ENCODE peak calls at places on chromosomes 4 and X, in nine cellular contexts. One of them, this sample, is unnamed.

GRCh38 chr4:65999518-65999871 is 329.2 kb upstream of the EPHA5 start:
- DNase-seq in CD8-positive, alpha-beta memory T cell: no peak
- DNase-seq in GM20000: no peak
- DNase-seq in DMS153: peak; percentile 16
- DNase-seq in EL: no peak
- DNase-seq in NCI-H1092 treated with DMSO at 0.1 percent for 48 hours: no peak
- DNase-seq in WTC11: no peak
- DNase-seq in non-pigmented ciliary epithelial cell: no peak
- DNase-seq in activated CD8-positive, alpha-beta memory T cell treated with anti-CD3 and anti-CD28 coated beads, Interleukin-2, amount 10 ng/mL, durations not matched to agents 7 days and 5 days: no peak
- DNase-seq in this sample: peak; percentile 48

GRCh38 chr4:140257461-140258305 is 103.7 kb upstream of the MAML3 start:
- DNase-seq in EL: peak; percentile 53
- DNase-seq in activated CD8-positive, alpha-beta memory T cell treated with anti-CD3 and anti-CD28 coated beads, Interleukin-2, amount 10 ng/mL, durations not matched to agents 7 days and 5 days: no peak
- DNase-seq in non-pigmented ciliary epithelial cell: no peak
- DNase-seq in CD8-positive, alpha-beta memory T cell: no peak
- DNase-seq in WTC11: no peak
- DNase-seq in NCI-H1092 treated with DMSO at 0.1 percent for 48 hours: peak; percentile 85
- DNase-seq in DMS153: peak; percentile 46
- DNase-seq in GM20000: no peak
- DNase-seq in this sample: no peak

GRCh38 chr4:95544433-95545103 is 4.2 kb downstream of the UNC5C start:
- DNase-seq in WTC11: no peak
- DNase-seq in DMS153: no peak
- DNase-seq in NCI-H1092 treated with DMSO at 0.1 percent for 48 hours: no peak
- DNase-seq in GM20000: no peak
- DNase-seq in CD8-positive, alpha-beta memory T cell: no peak
- DNase-seq in EL: no peak
- DNase-seq in non-pigmented ciliary epithelial cell: no peak
- DNase-seq in activated CD8-positive, alpha-beta memory T cell treated with anti-CD3 and anti-CD28 coated beads, Interleukin-2, amount 10 ng/mL, durations not matched to agents 7 days and 5 days: no peak
- DNase-seq in this sample: no peak

GRCh38 chrX:24341795-24342194 is 18.6 kb upstream of the SUPT20HL1 start:
- DNase-seq in WTC11: no peak
- DNase-seq in EL: peak; percentile 75
- DNase-seq in non-pigmented ciliary epithelial cell: peak; percentile 68
- DNase-seq in NCI-H1092 treated with DMSO at 0.1 percent for 48 hours: no peak
- DNase-seq in activated CD8-positive, alpha-beta memory T cell treated with anti-CD3 and anti-CD28 coated beads, Interleukin-2, amount 10 ng/mL, durations not matched to agents 7 days and 5 days: no peak
- DNase-seq in CD8-positive, alpha-beta memory T cell: no peak
- DNase-seq in GM20000: no peak
- DNase-seq in DMS153: no peak
- DNase-seq in this sample: no peak

GRCh38 chr4:156633846-156634245 is 337.8 kb downstream of the PDGFC start:
- DNase-seq in CD8-positive, alpha-beta memory T cell: no peak
- DNase-seq in WTC11: no peak
- DNase-seq in GM20000: no peak
- DNase-seq in EL: no peak
- DNase-seq in non-pigmented ciliary epithelial cell: no peak
- DNase-seq in activated CD8-positive, alpha-beta memory T cell treated with anti-CD3 and anti-CD28 coated beads, Interleukin-2, amount 10 ng/mL, durations not matched to agents 7 days and 5 days: no peak
- DNase-seq in NCI-H1092 treated with DMSO at 0.1 percent for 48 hours: no peak
- DNase-seq in DMS153: no peak
- DNase-seq in this sample: no peak

GRCh38 chrX:12349201-12349600 is 210.9 kb downstream of the FRMPD4 start:
- DNase-seq in WTC11: peak; percentile 21
- DNase-seq in non-pigmented ciliary epithelial cell: no peak
- DNase-seq in NCI-H1092 treated with DMSO at 0.1 percent for 48 hours: no peak
- DNase-seq in GM20000: no peak
- DNase-seq in CD8-positive, alpha-beta memory T cell: no peak
- DNase-seq in DMS153: no peak
- DNase-seq in EL: no peak
- DNase-seq in activated CD8-positive, alpha-beta memory T cell treated with anti-CD3 and anti-CD28 coated beads, Interleukin-2, amount 10 ng/mL, durations not matched to agents 7 days and 5 days: no peak
- DNase-seq in this sample: no peak

GRCh38 chr4:163344147-163345050 is 707 bp downstream of the NPY5R start:
- DNase-seq in CD8-positive, alpha-beta memory T cell: no peak
- DNase-seq in activated CD8-positive, alpha-beta memory T cell treated with anti-CD3 and anti-CD28 coated beads, Interleukin-2, amount 10 ng/mL, durations not matched to agents 7 days and 5 days: no peak
- DNase-seq in WTC11: peak; percentile 63
- DNase-seq in DMS153: no peak
- DNase-seq in EL: no peak
- DNase-seq in GM20000: no peak
- DNase-seq in non-pigmented ciliary epithelial cell: no peak
- DNase-seq in NCI-H1092 treated with DMSO at 0.1 percent for 48 hours: no peak
- DNase-seq in this sample: peak; percentile 7

GRCh38 chr4:70515342-70516245 is 2.8 kb upstream of the AMTN start:
- DNase-seq in WTC11: no peak
- DNase-seq in GM20000: no peak
- DNase-seq in NCI-H1092 treated with DMSO at 0.1 percent for 48 hours: no peak
- DNase-seq in EL: peak; percentile 75
- DNase-seq in DMS153: no peak
- DNase-seq in non-pigmented ciliary epithelial cell: peak; percentile 76
- DNase-seq in activated CD8-positive, alpha-beta memory T cell treated with anti-CD3 and anti-CD28 coated beads, Interleukin-2, amount 10 ng/mL, durations not matched to agents 7 days and 5 days: no peak
- DNase-seq in CD8-positive, alpha-beta memory T cell: no peak
- DNase-seq in this sample: no peak

GRCh38 chr4:77157859-77158486 is 966 bp downstream of the CCNG2 start:
- DNase-seq in GM20000: peak; percentile 90
- DNase-seq in non-pigmented ciliary epithelial cell: peak; percentile 34
- DNase-seq in DMS153: peak; percentile 47
- DNase-seq in NCI-H1092 treated with DMSO at 0.1 percent for 48 hours: peak; percentile 75
- DNase-seq in EL: peak; percentile 89
- DNase-seq in WTC11: peak; percentile 95
- DNase-seq in activated CD8-positive, alpha-beta memory T cell treated with anti-CD3 and anti-CD28 coated beads, Interleukin-2, amount 10 ng/mL, durations not matched to agents 7 days and 5 days: peak; percentile 86
- DNase-seq in CD8-positive, alpha-beta memory T cell: peak; percentile 77
- DNase-seq in this sample: peak; percentile 94

GRCh38 chrX:39592776-39593175 is 505.0 kb downstream of the BCOR start:
- DNase-seq in EL: peak; percentile 9
- DNase-seq in DMS153: no peak
- DNase-seq in GM20000: no peak
- DNase-seq in non-pigmented ciliary epithelial cell: no peak
- DNase-seq in CD8-positive, alpha-beta memory T cell: no peak
- DNase-seq in NCI-H1092 treated with DMSO at 0.1 percent for 48 hours: no peak
- DNase-seq in WTC11: no peak
- DNase-seq in activated CD8-positive, alpha-beta memory T cell treated with anti-CD3 and anti-CD28 coated beads, Interleukin-2, amount 10 ng/mL, durations not matched to agents 7 days and 5 days: no peak
- DNase-seq in this sample: no peak

GRCh38 chrX:43481601-43482000 is 174.5 kb upstream of the MAOA start:
- DNase-seq in GM20000: no peak
- DNase-seq in non-pigmented ciliary epithelial cell: no peak
- DNase-seq in NCI-H1092 treated with DMSO at 0.1 percent for 48 hours: no peak
- DNase-seq in WTC11: no peak
- DNase-seq in activated CD8-positive, alpha-beta memory T cell treated with anti-CD3 and anti-CD28 coated beads, Interleukin-2, amount 10 ng/mL, durations not matched to agents 7 days and 5 days: no peak
- DNase-seq in DMS153: no peak
- DNase-seq in CD8-positive, alpha-beta memory T cell: no peak
- DNase-seq in EL: no peak
- DNase-seq in this sample: no peak

GRCh38 chr4:157808796-157809408 is 363.9 kb downstream of the GASK1B start:
- DNase-seq in DMS153: no peak
- DNase-seq in EL: no peak
- DNase-seq in CD8-positive, alpha-beta memory T cell: no peak
- DNase-seq in WTC11: no peak
- DNase-seq in non-pigmented ciliary epithelial cell: no peak
- DNase-seq in NCI-H1092 treated with DMSO at 0.1 percent for 48 hours: no peak
- DNase-seq in GM20000: no peak
- DNase-seq in activated CD8-positive, alpha-beta memory T cell treated with anti-CD3 and anti-CD28 coated beads, Interleukin-2, amount 10 ng/mL, durations not matched to agents 7 days and 5 days: no peak
- DNase-seq in this sample: no peak

GRCh38 chr4:7649741-7650531 is 215.2 kb upstream of the PSAPL1 start:
- DNase-seq in activated CD8-positive, alpha-beta memory T cell treated with anti-CD3 and anti-CD28 coated beads, Interleukin-2, amount 10 ng/mL, durations not matched to agents 7 days and 5 days: peak; percentile 94
- DNase-seq in NCI-H1092 treated with DMSO at 0.1 percent for 48 hours: no peak
- DNase-seq in GM20000: no peak
- DNase-seq in EL: peak; percentile 99
- DNase-seq in WTC11: no peak
- DNase-seq in CD8-positive, alpha-beta memory T cell: peak; percentile 56
- DNase-seq in non-pigmented ciliary epithelial cell: peak; percentile 77
- DNase-seq in DMS153: no peak
- DNase-seq in this sample: no peak

GRCh38 chr4:152100378-152101201 is 339.8 kb upstream of the GATB start:
- DNase-seq in GM20000: no peak
- DNase-seq in non-pigmented ciliary epithelial cell: no peak
- DNase-seq in CD8-positive, alpha-beta memory T cell: peak; percentile 65
- DNase-seq in WTC11: no peak
- DNase-seq in NCI-H1092 treated with DMSO at 0.1 percent for 48 hours: no peak
- DNase-seq in EL: no peak
- DNase-seq in activated CD8-positive, alpha-beta memory T cell treated with anti-CD3 and anti-CD28 coated beads, Interleukin-2, amount 10 ng/mL, durations not matched to agents 7 days and 5 days: peak; percentile 92
- DNase-seq in DMS153: peak; percentile 8
- DNase-seq in this sample: no peak

GRCh38 chr4:119939066-119939995 is 127.3 kb downstream of the MAD2L1 start:
- DNase-seq in CD8-positive, alpha-beta memory T cell: no peak
- DNase-seq in non-pigmented ciliary epithelial cell: no peak
- DNase-seq in NCI-H1092 treated with DMSO at 0.1 percent for 48 hours: no peak
- DNase-seq in DMS153: no peak
- DNase-seq in EL: peak; percentile 15
- DNase-seq in activated CD8-positive, alpha-beta memory T cell treated with anti-CD3 and anti-CD28 coated beads, Interleukin-2, amount 10 ng/mL, durations not matched to agents 7 days and 5 days: no peak
- DNase-seq in GM20000: no peak
- DNase-seq in WTC11: no peak
- DNase-seq in this sample: no peak

GRCh38 chrX:46561931-46562721 is 11.4 kb upstream of the CHST7 start:
- DNase-seq in DMS153: no peak
- DNase-seq in EL: no peak
- DNase-seq in activated CD8-positive, alpha-beta memory T cell treated with anti-CD3 and anti-CD28 coated beads, Interleukin-2, amount 10 ng/mL, durations not matched to agents 7 days and 5 days: peak; percentile 62
- DNase-seq in WTC11: no peak
- DNase-seq in GM20000: peak; percentile 58
- DNase-seq in NCI-H1092 treated with DMSO at 0.1 percent for 48 hours: no peak
- DNase-seq in CD8-positive, alpha-beta memory T cell: no peak
- DNase-seq in non-pigmented ciliary epithelial cell: no peak
- DNase-seq in this sample: no peak

GRCh38 chr4:30716671-30717207 is 3.4 kb upstream of the PCDH7 start:
- DNase-seq in non-pigmented ciliary epithelial cell: no peak
- DNase-seq in NCI-H1092 treated with DMSO at 0.1 percent for 48 hours: peak; percentile 7
- DNase-seq in DMS153: no peak
- DNase-seq in EL: peak; percentile 47
- DNase-seq in activated CD8-positive, alpha-beta memory T cell treated with anti-CD3 and anti-CD28 coated beads, Interleukin-2, amount 10 ng/mL, durations not matched to agents 7 days and 5 days: no peak
- DNase-seq in WTC11: no peak
- DNase-seq in GM20000: no peak
- DNase-seq in CD8-positive, alpha-beta memory T cell: no peak
- DNase-seq in this sample: peak; percentile 84

GRCh38 chr4:164508126-164508525 is 245.8 kb upstream of the SMIM31 start:
- DNase-seq in DMS153: no peak
- DNase-seq in CD8-positive, alpha-beta memory T cell: no peak
- DNase-seq in WTC11: no peak
- DNase-seq in NCI-H1092 treated with DMSO at 0.1 percent for 48 hours: no peak
- DNase-seq in GM20000: no peak
- DNase-seq in non-pigmented ciliary epithelial cell: peak; percentile 19
- DNase-seq in activated CD8-positive, alpha-beta memory T cell treated with anti-CD3 and anti-CD28 coated beads, Interleukin-2, amount 10 ng/mL, durations not matched to agents 7 days and 5 days: no peak
- DNase-seq in EL: no peak
- DNase-seq in this sample: no peak

GRCh38 chrX:136754641-136755040 is 26.1 kb downstream of the ARHGEF6 start:
- DNase-seq in NCI-H1092 treated with DMSO at 0.1 percent for 48 hours: peak; percentile 51
- DNase-seq in EL: no peak
- DNase-seq in WTC11: no peak
- DNase-seq in GM20000: no peak
- DNase-seq in CD8-positive, alpha-beta memory T cell: peak; percentile 11
- DNase-seq in non-pigmented ciliary epithelial cell: no peak
- DNase-seq in activated CD8-positive, alpha-beta memory T cell treated with anti-CD3 and anti-CD28 coated beads, Interleukin-2, amount 10 ng/mL, durations not matched to agents 7 days and 5 days: peak; percentile 50
- DNase-seq in DMS153: peak; percentile 42
- DNase-seq in this sample: no peak

GRCh38 chrX:54288277-54288676 is 69.6 kb downstream of the WNK3 start:
- DNase-seq in activated CD8-positive, alpha-beta memory T cell treated with anti-CD3 and anti-CD28 coated beads, Interleukin-2, amount 10 ng/mL, durations not matched to agents 7 days and 5 days: no peak
- DNase-seq in GM20000: no peak
- DNase-seq in NCI-H1092 treated with DMSO at 0.1 percent for 48 hours: no peak
- DNase-seq in DMS153: peak; percentile 82
- DNase-seq in CD8-positive, alpha-beta memory T cell: no peak
- DNase-seq in non-pigmented ciliary epithelial cell: no peak
- DNase-seq in EL: no peak
- DNase-seq in WTC11: no peak
- DNase-seq in this sample: no peak